ENCODE peak calls at places on chromosomes 13 and 19, in nine cellular contexts. One of them, this sample, is unnamed.

GRCh38 chr19:3154957-3155736 is 19.3 kb downstream of the GNA15 start:
- DNase-seq in left ventricle myocardium inferior: peak; percentile 74
- DNase-seq in cardiac muscle cell: peak; percentile 99
- DNase-seq in fibroblast of lung: peak; percentile 99
- DNase-seq in psoas muscle: peak; percentile 80
- DNase-seq in AG04450: peak; percentile 93
- DNase-seq in progenitor cell of endocrine pancreas: no peak
- DNase-seq in epithelial cell of proximal tubule: no peak
- DNase-seq in fibroblast of mammary gland: peak; percentile 100
- DNase-seq in this sample: peak; percentile 99

GRCh38 chr13:20588529-20589110 is 21.7 kb downstream of the IFT88 start:
- DNase-seq in left ventricle myocardium inferior: no peak
- DNase-seq in cardiac muscle cell: no peak
- DNase-seq in fibroblast of lung: no peak
- DNase-seq in psoas muscle: no peak
- DNase-seq in AG04450: no peak
- DNase-seq in progenitor cell of endocrine pancreas: no peak
- DNase-seq in epithelial cell of proximal tubule: no peak
- DNase-seq in fibroblast of mammary gland: no peak
- DNase-seq in this sample: no peak

GRCh38 chr13:79393564-79394249 is 12.3 kb downstream of the RBM26 start:
- DNase-seq in left ventricle myocardium inferior: no peak
- DNase-seq in cardiac muscle cell: no peak
- DNase-seq in fibroblast of lung: no peak
- DNase-seq in psoas muscle: no peak
- DNase-seq in AG04450: no peak
- DNase-seq in progenitor cell of endocrine pancreas: no peak
- DNase-seq in epithelial cell of proximal tubule: no peak
- DNase-seq in fibroblast of mammary gland: no peak
- DNase-seq in this sample: no peak

GRCh38 chr19:16210168-16210567 is 12.5 kb downstream of the AP1M1 start:
- DNase-seq in left ventricle myocardium inferior: no peak
- DNase-seq in cardiac muscle cell: no peak
- DNase-seq in fibroblast of lung: no peak
- DNase-seq in psoas muscle: no peak
- DNase-seq in AG04450: no peak
- DNase-seq in progenitor cell of endocrine pancreas: no peak
- DNase-seq in epithelial cell of proximal tubule: no peak
- DNase-seq in fibroblast of mammary gland: no peak
- DNase-seq in this sample: no peak

GRCh38 chr13:41610426-41610825 is 153.1 kb downstream of the RGCC start:
- DNase-seq in left ventricle myocardium inferior: peak; percentile 56
- DNase-seq in cardiac muscle cell: peak; percentile 96
- DNase-seq in fibroblast of lung: peak; percentile 92
- DNase-seq in psoas muscle: peak; percentile 38
- DNase-seq in AG04450: peak; percentile 94
- DNase-seq in progenitor cell of endocrine pancreas: no peak
- DNase-seq in epithelial cell of proximal tubule: no peak
- DNase-seq in fibroblast of mammary gland: peak; percentile 91
- DNase-seq in this sample: peak; percentile 69

GRCh38 chr13:106393776-106394175 is 141.7 kb downstream of the EFNB2 start:
- DNase-seq in left ventricle myocardium inferior: no peak
- DNase-seq in cardiac muscle cell: no peak
- DNase-seq in fibroblast of lung: no peak
- DNase-seq in psoas muscle: no peak
- DNase-seq in AG04450: no peak
- DNase-seq in progenitor cell of endocrine pancreas: no peak
- DNase-seq in epithelial cell of proximal tubule: no peak
- DNase-seq in fibroblast of mammary gland: peak; percentile 43
- DNase-seq in this sample: no peak

GRCh38 chr19:47447470-47448359 is 24.0 kb downstream of the SLC8A2 start:
- DNase-seq in left ventricle myocardium inferior: peak; percentile 25
- DNase-seq in cardiac muscle cell: peak; percentile 48
- DNase-seq in fibroblast of lung: peak; percentile 15
- DNase-seq in psoas muscle: peak; percentile 37
- DNase-seq in AG04450: no peak
- DNase-seq in progenitor cell of endocrine pancreas: peak; percentile 46
- DNase-seq in epithelial cell of proximal tubule: no peak
- DNase-seq in fibroblast of mammary gland: peak; percentile 41
- DNase-seq in this sample: no peak

GRCh38 chr13:73708393-73708985 is 425.7 kb downstream of the KLF12 start:
- DNase-seq in left ventricle myocardium inferior: no peak
- DNase-seq in cardiac muscle cell: peak; percentile 84
- DNase-seq in fibroblast of lung: peak; percentile 58
- DNase-seq in psoas muscle: no peak
- DNase-seq in AG04450: peak; percentile 39
- DNase-seq in progenitor cell of endocrine pancreas: peak; percentile 19
- DNase-seq in epithelial cell of proximal tubule: peak; percentile 18
- DNase-seq in fibroblast of mammary gland: peak; percentile 70
- DNase-seq in this sample: peak; percentile 65

GRCh38 chr13:104140557-104140956 is 1074.3 kb upstream of the SLC10A2 start:
- DNase-seq in left ventricle myocardium inferior: no peak
- DNase-seq in cardiac muscle cell: peak; percentile 7
- DNase-seq in fibroblast of lung: peak; percentile 73
- DNase-seq in psoas muscle: no peak
- DNase-seq in AG04450: no peak
- DNase-seq in progenitor cell of endocrine pancreas: no peak
- DNase-seq in epithelial cell of proximal tubule: no peak
- DNase-seq in fibroblast of mammary gland: no peak
- DNase-seq in this sample: no peak

GRCh38 chr13:20658451-20658850 is 45.0 kb upstream of the IL17D start:
- DNase-seq in left ventricle myocardium inferior: no peak
- DNase-seq in cardiac muscle cell: peak; percentile 44
- DNase-seq in fibroblast of lung: no peak
- DNase-seq in psoas muscle: no peak
- DNase-seq in AG04450: no peak
- DNase-seq in progenitor cell of endocrine pancreas: no peak
- DNase-seq in epithelial cell of proximal tubule: no peak
- DNase-seq in fibroblast of mammary gland: peak; percentile 15
- DNase-seq in this sample: no peak

GRCh38 chr13:28321751-28322150 is 173.2 kb downstream of the FLT1 start:
- DNase-seq in left ventricle myocardium inferior: no peak
- DNase-seq in cardiac muscle cell: no peak
- DNase-seq in fibroblast of lung: peak; percentile 6
- DNase-seq in psoas muscle: no peak
- DNase-seq in AG04450: no peak
- DNase-seq in progenitor cell of endocrine pancreas: no peak
- DNase-seq in epithelial cell of proximal tubule: no peak
- DNase-seq in fibroblast of mammary gland: peak; percentile 7
- DNase-seq in this sample: peak; percentile 29

GRCh38 chr19:9858766-9859165 is 23.6 kb downstream of the PIN1 start:
- DNase-seq in left ventricle myocardium inferior: no peak
- DNase-seq in cardiac muscle cell: no peak
- DNase-seq in fibroblast of lung: no peak
- DNase-seq in psoas muscle: no peak
- DNase-seq in AG04450: no peak
- DNase-seq in progenitor cell of endocrine pancreas: no peak
- DNase-seq in epithelial cell of proximal tubule: no peak
- DNase-seq in fibroblast of mammary gland: no peak
- DNase-seq in this sample: no peak

GRCh38 chr13:65830411-65831172 is 1399.5 kb downstream of the PCDH9 start:
- DNase-seq in left ventricle myocardium inferior: no peak
- DNase-seq in cardiac muscle cell: no peak
- DNase-seq in fibroblast of lung: no peak
- DNase-seq in psoas muscle: no peak
- DNase-seq in AG04450: no peak
- DNase-seq in progenitor cell of endocrine pancreas: no peak
- DNase-seq in epithelial cell of proximal tubule: no peak
- DNase-seq in fibroblast of mammary gland: no peak
- DNase-seq in this sample: no peak

DNA sequence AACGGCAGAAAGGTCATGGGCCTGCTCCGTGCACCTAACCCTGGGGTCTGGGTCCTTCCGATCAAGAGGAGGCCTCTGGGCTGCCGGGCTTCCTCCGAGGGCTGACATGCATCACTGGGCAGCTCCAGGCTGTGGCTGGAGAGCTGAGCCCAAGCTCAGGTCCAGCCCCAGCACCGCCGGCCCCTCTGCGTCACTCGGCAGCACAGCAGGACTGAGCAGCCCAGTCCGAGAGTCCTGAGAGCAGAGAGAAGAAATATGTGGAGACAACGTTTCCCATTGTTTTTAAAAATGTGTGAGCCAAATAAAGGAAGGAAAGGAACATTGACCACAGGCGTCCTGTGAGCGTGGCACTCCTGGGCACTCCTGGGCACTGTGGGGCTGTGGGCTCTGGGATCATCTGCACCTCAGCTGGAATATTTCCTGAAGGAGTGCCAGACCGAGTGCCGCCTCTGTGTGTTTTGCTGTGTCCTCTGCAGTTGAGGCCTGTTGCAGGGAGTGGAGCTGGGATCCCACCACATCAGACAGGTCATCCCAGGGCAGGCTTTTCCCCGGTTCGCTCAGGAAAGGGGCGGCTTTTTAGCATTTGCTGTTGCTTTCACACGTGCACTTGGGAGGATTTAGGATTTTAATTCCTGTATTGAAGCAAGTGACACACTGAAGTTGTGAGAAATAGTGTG is 37.8 kb upstream of the TFDP1 start:
- DNase-seq in left ventricle myocardium inferior: peak; percentile 58
- DNase-seq in cardiac muscle cell: no peak
- DNase-seq in fibroblast of lung: no peak
- DNase-seq in psoas muscle: peak; percentile 59
- DNase-seq in AG04450: no peak
- DNase-seq in progenitor cell of endocrine pancreas: no peak
- DNase-seq in epithelial cell of proximal tubule: no peak
- DNase-seq in fibroblast of mammary gland: peak; percentile 40
- DNase-seq in this sample: no peak
- TF ChIP-seq CTCF in left ventricle myocardium inferior: no peak
- TF ChIP-seq CTCF in cardiac muscle cell: no peak
- TF ChIP-seq CTCF in fibroblast of lung: no peak
- TF ChIP-seq CTCF in psoas muscle: no peak
- TF ChIP-seq CTCF in AG04450: no peak
- TF ChIP-seq CTCF in progenitor cell of endocrine pancreas: no peak
- TF ChIP-seq CTCF in epithelial cell of proximal tubule: no peak
- TF ChIP-seq CTCF in fibroblast of mammary gland: no peak
- TF ChIP-seq CTCF in this sample: no peak

GRCh38 chr13:42660367-42660965 is 86.5 kb downstream of the TNFSF11 start:
- DNase-seq in left ventricle myocardium inferior: no peak
- DNase-seq in cardiac muscle cell: peak; percentile 54
- DNase-seq in fibroblast of lung: peak; percentile 3
- DNase-seq in psoas muscle: no peak
- DNase-seq in AG04450: no peak
- DNase-seq in progenitor cell of endocrine pancreas: no peak
- DNase-seq in epithelial cell of proximal tubule: no peak
- DNase-seq in fibroblast of mammary gland: peak; percentile 63
- DNase-seq in this sample: no peak
- TF ChIP-seq CTCF in left ventricle myocardium inferior: peak; percentile 49
- TF ChIP-seq CTCF in cardiac muscle cell: peak; percentile 34
- TF ChIP-seq CTCF in fibroblast of lung: peak; percentile 3
- TF ChIP-seq CTCF in psoas muscle: no peak
- TF ChIP-seq CTCF in AG04450: peak; percentile 39
- TF ChIP-seq CTCF in progenitor cell of endocrine pancreas: no peak
- TF ChIP-seq CTCF in epithelial cell of proximal tubule: peak; percentile 44
- TF ChIP-seq CTCF in fibroblast of mammary gland: peak; percentile 52
- TF ChIP-seq CTCF in this sample: peak; percentile 66

GRCh38 chr13:59182241-59182640 is 981.5 kb downstream of the DIAPH3 start:
- DNase-seq in left ventricle myocardium inferior: no peak
- DNase-seq in cardiac muscle cell: no peak
- DNase-seq in fibroblast of lung: no peak
- DNase-seq in psoas muscle: no peak
- DNase-seq in AG04450: no peak
- DNase-seq in progenitor cell of endocrine pancreas: no peak
- DNase-seq in epithelial cell of proximal tubule: no peak
- DNase-seq in fibroblast of mammary gland: no peak
- DNase-seq in this sample: no peak

GRCh38 chr13:59176775-59177174 is 987.0 kb downstream of the DIAPH3 start:
- DNase-seq in left ventricle myocardium inferior: no peak
- DNase-seq in cardiac muscle cell: no peak
- DNase-seq in fibroblast of lung: no peak
- DNase-seq in psoas muscle: no peak
- DNase-seq in AG04450: no peak
- DNase-seq in progenitor cell of endocrine pancreas: no peak
- DNase-seq in epithelial cell of proximal tubule: no peak
- DNase-seq in fibroblast of mammary gland: no peak
- DNase-seq in this sample: no peak

DNA sequence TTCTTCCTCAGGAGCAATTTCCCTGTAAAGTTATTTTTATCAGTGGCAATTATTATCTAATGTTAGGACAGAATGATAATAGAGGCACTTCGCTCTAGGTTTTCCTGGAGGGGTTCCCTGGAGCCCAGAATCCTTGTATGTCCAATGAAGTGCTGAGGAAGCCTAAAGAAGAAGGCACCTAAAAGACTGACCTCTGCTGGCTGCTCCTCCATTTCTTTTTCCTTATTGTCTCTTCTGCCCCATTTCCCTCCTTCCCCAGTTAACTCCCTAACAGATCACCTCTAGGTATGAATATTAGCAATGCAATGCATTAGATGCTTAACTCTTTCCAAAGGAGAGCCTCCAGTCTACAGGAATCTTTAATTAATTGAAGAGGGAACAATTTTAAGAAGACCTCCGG is 985.4 kb downstream of the DIAPH3 start:
- DNase-seq in left ventricle myocardium inferior: no peak
- DNase-seq in cardiac muscle cell: peak; percentile 35
- DNase-seq in fibroblast of lung: no peak
- DNase-seq in psoas muscle: no peak
- DNase-seq in AG04450: no peak
- DNase-seq in progenitor cell of endocrine pancreas: no peak
- DNase-seq in epithelial cell of proximal tubule: no peak
- DNase-seq in fibroblast of mammary gland: peak; percentile 1
- DNase-seq in this sample: no peak
- TF ChIP-seq CTCF in left ventricle myocardium inferior: peak; percentile 16
- TF ChIP-seq CTCF in cardiac muscle cell: peak; percentile 50
- TF ChIP-seq CTCF in fibroblast of lung: peak; percentile 37
- TF ChIP-seq CTCF in psoas muscle: no peak
- TF ChIP-seq CTCF in AG04450: peak; percentile 54
- TF ChIP-seq CTCF in progenitor cell of endocrine pancreas: no peak
- TF ChIP-seq CTCF in epithelial cell of proximal tubule: peak; percentile 39
- TF ChIP-seq CTCF in fibroblast of mammary gland: peak; percentile 24
- TF ChIP-seq CTCF in this sample: peak; percentile 33

DNA sequence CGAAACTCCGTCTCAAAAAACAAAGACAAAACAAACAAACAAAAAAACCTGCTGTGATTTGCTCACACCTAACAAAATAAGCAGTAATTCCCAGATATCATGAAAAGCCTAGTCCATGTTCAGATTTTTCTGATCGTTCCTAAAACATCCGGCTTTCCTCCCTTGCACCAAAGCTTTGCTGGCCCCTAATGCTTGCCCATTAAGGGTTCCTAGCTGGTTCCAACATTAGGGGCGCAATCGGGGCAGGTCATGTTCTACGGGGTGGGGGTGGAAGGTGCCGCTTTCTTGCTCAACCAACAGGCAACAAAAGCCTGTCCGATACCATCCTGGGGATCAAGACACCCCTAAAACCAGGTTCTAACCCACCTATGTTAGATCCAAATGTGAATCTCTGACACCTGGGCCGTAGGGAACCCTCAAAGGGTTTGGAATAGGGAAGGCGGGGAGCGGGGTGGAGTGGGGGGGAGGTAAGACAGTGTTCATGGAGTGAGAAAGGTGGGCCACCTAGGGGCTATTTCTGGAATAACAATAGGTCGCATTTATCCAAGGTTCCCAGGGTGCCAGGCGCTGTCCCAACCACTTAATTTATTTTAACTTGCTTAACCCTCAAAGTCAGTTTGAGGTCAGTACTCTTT is 25.3 kb upstream of the FXYD3 start:
- DNase-seq in left ventricle myocardium inferior: no peak
- DNase-seq in cardiac muscle cell: peak; percentile 75
- DNase-seq in fibroblast of lung: peak; percentile 44
- DNase-seq in psoas muscle: peak; percentile 41
- DNase-seq in AG04450: no peak
- DNase-seq in progenitor cell of endocrine pancreas: peak; percentile 28
- DNase-seq in epithelial cell of proximal tubule: no peak
- DNase-seq in fibroblast of mammary gland: peak; percentile 60
- DNase-seq in this sample: peak; percentile 45
- TF ChIP-seq CTCF in left ventricle myocardium inferior: peak; percentile 73
- TF ChIP-seq CTCF in cardiac muscle cell: peak; percentile 65
- TF ChIP-seq CTCF in fibroblast of lung: peak; percentile 69
- TF ChIP-seq CTCF in psoas muscle: peak; percentile 68
- TF ChIP-seq CTCF in AG04450: peak; percentile 73
- TF ChIP-seq CTCF in progenitor cell of endocrine pancreas: peak; percentile 67
- TF ChIP-seq CTCF in epithelial cell of proximal tubule: peak; percentile 61
- TF ChIP-seq CTCF in fibroblast of mammary gland: peak; percentile 61
- TF ChIP-seq CTCF in this sample: peak; percentile 83

GRCh38 chr19:49890349-49891311 is 6.1 kb downstream of the IL4I1 start:
- DNase-seq in left ventricle myocardium inferior: no peak
- DNase-seq in cardiac muscle cell: no peak
- DNase-seq in fibroblast of lung: no peak
- DNase-seq in psoas muscle: no peak
- DNase-seq in AG04450: no peak
- DNase-seq in progenitor cell of endocrine pancreas: no peak
- DNase-seq in epithelial cell of proximal tubule: no peak
- DNase-seq in fibroblast of mammary gland: no peak
- DNase-seq in this sample: no peak
- TF ChIP-seq CTCF in left ventricle myocardium inferior: peak; percentile 6
- TF ChIP-seq CTCF in cardiac muscle cell: peak; percentile 28
- TF ChIP-seq CTCF in fibroblast of lung: no peak
- TF ChIP-seq CTCF in psoas muscle: no peak
- TF ChIP-seq CTCF in AG04450: no peak
- TF ChIP-seq CTCF in progenitor cell of endocrine pancreas: peak; percentile 5
- TF ChIP-seq CTCF in epithelial cell of proximal tubule: peak; percentile 25
- TF ChIP-seq CTCF in fibroblast of mammary gland: no peak
- TF ChIP-seq CTCF in this sample: peak; percentile 10